ENCODE peak calls at places on chromosome 21, in six cellular contexts. Q is NCI-H1436, B is A172, J is H4, O is psoas muscle, Z is cardiac muscle cell. P is an unnamed sample.

GRCh38 chr21:39149882-39150281 is 33.4 kb downstream of the PSMG1 start:
- DNase-seq in Q (no peak), B (no peak), J (no peak), O (no peak), Z (no peak), P (no peak)

GRCh38 chr21:42456457-42456856 is 39.6 kb downstream of the RSPH1 start:
- DNase-seq in Q (no peak), B (peak; percentile 66), J (no peak), O (no peak), Z (no peak), P (no peak)

GRCh38 chr21:30014883-30015282 is 75.1 kb upstream of the GRIK1 start:
- DNase-seq in Q (no peak), B (no peak), J (no peak), O (no peak), Z (no peak), P (no peak)

GRCh38 chr21:14916676-14917141 is 148.1 kb downstream of the NRIP1 start:
- DNase-seq in Q (no peak), B (no peak), J (no peak), O (no peak), Z (peak; percentile 66), P (no peak)

GRCh38 chr21:32771134-32771523 is 426 bp downstream of the PAXBP1 start:
- DNase-seq in Q (peak; percentile 35), B (peak; percentile 33), J (peak; percentile 37), O (peak; percentile 74), Z (peak; percentile 65), P (peak; percentile 64)

GRCh38 chr21:31078796-31079195 is 40.5 kb upstream of the KRTAP19-8 start:
- DNase-seq in Q (no peak), B (no peak), J (no peak), O (no peak), Z (peak; percentile 53), P (no peak)

GRCh38 chr21:42358261-42358660 is 7.5 kb upstream of the TFF2 start:
- DNase-seq in Q (no peak), B (no peak), J (no peak), O (no peak), Z (no peak), P (no peak)

GRCh38 chr21:41250519-41250918 is 66.1 kb upstream of the FAM3B start:
- DNase-seq in Q (no peak), B (peak; percentile 13), J (no peak), O (no peak), Z (peak; percentile 52), P (no peak)

GRCh38 chr21:42080788-42081083 is 9.6 kb downstream of the UMODL1 start:
- DNase-seq in Q (no peak), B (no peak), J (no peak), O (no peak), Z (peak; percentile 78), P (no peak)

GRCh38 chr21:42314616-42315295 is 453 bp downstream of the TFF3 start:
- DNase-seq in Q (no peak), B (no peak), J (no peak), O (no peak), Z (no peak), P (peak; percentile 31)

GRCh38 chr21:31503939-31504338 is 155.6 kb upstream of the SOD1 start:
- DNase-seq in Q (no peak), B (no peak), J (no peak), O (no peak), Z (no peak), P (no peak)

GRCh38 chr21:20260124-20260523 is 738.1 kb upstream of the NCAM2 start:
- DNase-seq in Q (no peak), B (no peak), J (no peak), O (no peak), Z (no peak), P (no peak)

GRCh38 chr21:34519694-34520093 is 7.7 kb upstream of the KCNE1 start:
- DNase-seq in Q (no peak), B (no peak), J (no peak), O (no peak), Z (no peak), P (no peak)

GRCh38 chr21:42939581-42940413 is 14.4 kb upstream of the ERVH48-1 start:
- DNase-seq in Q (no peak), B (peak; percentile 93), J (peak; percentile 90), O (peak; percentile 77), Z (peak; percentile 98), P (peak; percentile 86)

GRCh38 chr21:41458121-41458520 is 32.1 kb downstream of the MX1 start:
- DNase-seq in Q (no peak), B (peak; percentile 57), J (no peak), O (no peak), Z (no peak), P (no peak)

GRCh38 chr21:28758042-28758882 is 234.4 kb downstream of the LTN1 start:
- DNase-seq in Q (no peak), B (no peak), J (no peak), O (no peak), Z (no peak), P (no peak)

GRCh38 chr21:37758997-37759396 is 157.3 kb downstream of the KCNJ6 start:
- DNase-seq in Q (peak; percentile 21), B (peak; percentile 45), J (peak; percentile 39), O (no peak), Z (peak; percentile 47), P (peak; percentile 51)

GRCh38 chr21:45421071-45421845 is 16.3 kb downstream of the COL18A1 start:
- DNase-seq in Q (no peak), B (no peak), J (no peak), O (peak; percentile 39), Z (no peak), P (no peak)

GRCh38 chr21:46206163-46207005 is 22.1 kb upstream of the SPATC1L start:
- DNase-seq in Q (no peak), B (no peak), J (no peak), O (peak; percentile 41), Z (no peak), P (no peak)

GRCh38 chr21:36087362-36088138 is 17.7 kb downstream of the CBR1 start:
- DNase-seq in Q (no peak), B (no peak), J (no peak), O (no peak), Z (no peak), P (peak; percentile 36)

GRCh38 chr21:44952929-44953627 is 13.2 kb downstream of the SLX9 start:
- DNase-seq in Q (no peak), B (no peak), J (no peak), O (peak; percentile 40), Z (no peak), P (no peak)

GRCh38 chr21:14530574-14530973 is 15.5 kb downstream of the SAMSN1 start:
- DNase-seq in Q (no peak), B (no peak), J (no peak), O (no peak), Z (no peak), P (no peak)

GRCh38 chr21:44957901-44958451 is 18.1 kb downstream of the SLX9 start:
- DNase-seq in Q (no peak), B (no peak), J (no peak), O (peak; percentile 62), Z (no peak), P (no peak)

GRCh38 chr21:44049606-44050005 is 37.5 kb downstream of the TRAPPC10 start:
- DNase-seq in Q (no peak), B (no peak), J (no peak), O (no peak), Z (no peak), P (no peak)

GRCh38 chr21:42566524-42567180 is 53.0 kb downstream of the SLC37A1 start:
- DNase-seq in Q (no peak), B (no peak), J (no peak), O (no peak), Z (no peak), P (no peak)

GRCh38 chr21:15660424-15660805 is 69.4 kb upstream of the USP25 start:
- DNase-seq in Q (no peak), B (no peak), J (no peak), O (no peak), Z (no peak), P (no peak)

GRCh38 chr21:35252831-35253230 is 203.7 kb upstream of the RUNX1 start:
- DNase-seq in Q (no peak), B (peak; percentile 90), J (peak; percentile 38), O (no peak), Z (no peak), P (no peak)

GRCh38 chr21:43302769-43303168 is 124.2 kb downstream of the SIK1 start:
- DNase-seq in Q (no peak), B (no peak), J (no peak), O (peak; percentile 39), Z (no peak), P (no peak)

GRCh38 chr21:33402011-33402979 is 918 bp upstream of the IFNGR2 start:
- DNase-seq in Q (peak; percentile 17), B (no peak), J (no peak), O (peak; percentile 82), Z (peak; percentile 89), P (peak; percentile 78)

GRCh38 chr21:32330784-32331311 is 32.2 kb downstream of the MRAP start:
- DNase-seq in Q (no peak), B (no peak), J (no peak), O (no peak), Z (no peak), P (no peak)